ENCODE peak calls at places on chromosomes 7 and 10, in ten cellular contexts. A, R, Z, E, V, L, J, M, O and F are unnamed samples. For H4K20me1, the result is how much of the 10 kb centered on the place peaks cover.

GRCh38 chr7:33539198-33539597 is 366.1 kb upstream of the BMPER start:
- DNase-seq in V (no peak), J (no peak), Z (no peak), M (peak), A (no peak), O (no peak), R (no peak), L (no peak), E (no peak), F (no peak)

GRCh38 chr10:70656489-70656888 is 15.8 kb upstream of the ADAMTS14 start:
- DNase-seq in R (peak), M (no peak), L (peak), E (peak), V (peak), J (peak), O (no peak), Z (no peak), A (peak), F (peak)

GRCh38 chr7:98907570-98907969 is 29.2 kb downstream of the TRRAP start:
- DNase-seq in R (no peak), M (no peak), V (no peak), E (no peak), J (no peak), A (no peak), O (no peak), Z (peak), L (no peak), F (no peak)

GRCh38 chr7:21413502-21413901 is 14.4 kb upstream of the SP4 start:
- DNase-seq in Z (no peak), O (no peak), V (no peak), A (no peak), J (no peak), L (no peak), E (no peak), R (no peak), M (no peak), F (no peak)

GRCh38 chr7:54712777-54713176 is 46.2 kb downstream of the SEC61G start:
- DNase-seq in L (no peak), A (no peak), R (no peak), J (no peak), V (no peak), O (no peak), E (no peak), Z (no peak), M (no peak), F (no peak)

GRCh38 chr10:69892436-69893215 is 90.9 kb downstream of the COL13A1 start:
- DNase-seq in M (no peak), V (peak), Z (no peak), E (no peak), A (no peak), R (no peak), O (no peak), J (no peak), L (no peak), F (no peak)

GRCh38 chr10:48701139-48701901 is 16.6 kb downstream of the WDFY4 start:
- DNase-seq in L (no peak), Z (no peak), V (no peak), J (no peak), M (peak), R (no peak), A (no peak), O (no peak), E (no peak), F (no peak)

GRCh38 chr10:3516626-3517255 is 268.3 kb downstream of the KLF6 start:
- DNase-seq in V (no peak), E (no peak), J (no peak), O (no peak), R (peak), Z (no peak), M (no peak), A (no peak), L (no peak), F (peak)

GRCh38 chr7:152735443-152736004 is 24.0 kb upstream of the ACTR3B start:
- DNase-seq in O (peak), E (peak), L (peak), J (no peak), Z (no peak), A (peak), M (no peak), R (no peak), V (peak), F (peak)

GRCh38 chr7:1935176-1936005 is 265.3 kb downstream of the ELFN1 start:
- DNase-seq in L (no peak), A (no peak), O (no peak), R (no peak), J (no peak), Z (no peak), V (no peak), M (no peak), E (no peak), F (no peak)

GRCh38 chr7:134737561-134738353 is 41.7 kb upstream of the CALD1 start:
- DNase-seq in A (peak), O (no peak), L (peak), J (peak), R (peak), M (no peak), Z (no peak), V (no peak), E (peak), F (peak)

GRCh38 chr10:118002581-118002980 is 44.2 kb downstream of the RAB11FIP2 start:
- DNase-seq in L (no peak), M (no peak), R (peak), E (peak), V (no peak), O (no peak), Z (no peak), A (peak), J (no peak), F (no peak)

GRCh38 chr7:79673969-79674368 is 220.5 kb upstream of the MAGI2 start:
- DNase-seq in L (no peak), V (no peak), M (no peak), Z (no peak), O (no peak), A (no peak), J (no peak), E (no peak), R (no peak), F (no peak)

GRCh38 chr7:67487316-67487715 is 490.7 kb downstream of the TYW1 start:
- DNase-seq in M (no peak), O (no peak), L (no peak), Z (no peak), E (no peak), J (no peak), R (peak), V (no peak), A (no peak), F (no peak)

GRCh38 chr7:67489881-67490280 is 493.2 kb downstream of the TYW1 start:
- DNase-seq in E (no peak), Z (no peak), M (no peak), V (no peak), O (no peak), J (no peak), L (no peak), R (peak), A (no peak), F (no peak)

DNA sequence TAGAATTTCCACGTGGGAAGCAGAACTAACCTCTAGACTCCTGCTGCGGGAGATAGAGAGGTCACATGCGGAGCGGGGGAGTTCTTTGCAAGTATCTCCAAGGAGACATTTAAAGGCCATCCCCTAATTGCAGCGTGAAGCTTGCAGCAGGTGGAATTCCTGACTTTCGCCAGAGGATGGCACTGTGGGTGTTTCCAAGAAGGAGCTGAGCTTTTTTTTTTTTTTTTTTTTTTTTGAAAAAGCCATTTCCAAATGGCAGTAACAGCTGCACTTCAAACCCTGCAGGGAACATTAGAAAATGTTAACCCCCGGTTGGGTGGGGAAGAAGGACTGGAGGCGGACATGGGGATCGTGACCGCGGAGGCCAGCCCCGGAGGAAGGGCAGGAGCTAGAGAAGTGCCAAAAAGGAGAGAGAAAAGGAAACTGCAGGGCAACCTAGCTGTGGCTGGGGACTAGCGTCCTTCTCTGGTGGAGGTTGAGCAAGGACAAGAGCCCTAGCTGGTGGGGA is 487.7 kb downstream of the TYW1 start:
- DNase-seq in A (peak), J (peak), M (peak), Z (peak), R (peak), O (peak), E (peak), V (peak), L (peak), F (peak)
- H3K4me3 ChIP-seq in A (no peak), J (no peak), M (no peak), Z (peak), R (no peak), O (peak), E (no peak), V (peak), L (no peak), F (no peak)

DNA sequence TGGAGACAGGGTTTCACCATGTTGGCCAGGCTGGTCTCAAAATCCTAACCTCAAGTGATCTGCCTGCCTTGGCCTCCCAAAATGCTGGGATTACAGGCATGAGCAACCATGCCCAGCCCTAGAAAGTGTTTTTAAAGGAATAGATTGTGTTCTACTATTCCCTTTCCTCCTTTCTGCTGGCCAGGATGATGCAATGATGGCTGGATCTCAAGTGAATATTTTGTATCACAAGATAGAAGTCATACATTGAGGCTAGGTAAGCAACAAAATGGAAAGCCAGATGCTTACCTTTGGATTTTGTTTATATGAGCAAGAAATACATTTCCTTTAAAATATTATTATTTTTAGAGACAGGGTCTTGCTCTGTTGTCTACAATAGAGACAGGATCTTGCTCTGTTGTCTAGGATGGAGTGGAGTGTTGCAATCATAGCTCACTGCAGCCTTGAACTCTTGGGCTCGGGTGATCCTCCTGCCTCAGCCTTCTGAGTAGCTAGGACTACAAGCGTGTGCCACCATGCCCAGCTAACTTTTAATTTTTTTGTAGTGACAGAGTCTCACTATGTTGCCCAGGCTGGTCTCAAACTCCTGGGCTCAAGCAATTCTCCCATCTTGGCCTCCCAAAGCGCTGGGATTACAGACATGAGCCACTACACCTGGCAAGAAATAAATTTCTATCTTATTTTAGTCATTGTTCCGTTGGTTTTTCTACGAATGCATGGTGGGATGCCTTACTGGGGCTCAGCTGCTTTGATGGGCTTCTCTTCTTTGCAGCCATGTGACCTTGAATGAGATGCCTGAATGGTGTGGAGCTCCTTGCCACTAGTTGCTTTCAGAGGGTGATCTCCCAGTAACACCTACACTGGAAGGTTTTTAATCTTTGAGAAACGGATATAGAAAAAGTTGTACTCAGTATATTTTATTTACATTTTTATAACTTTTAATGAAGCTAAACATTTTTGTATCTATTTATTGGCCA is 5.8 kb upstream of the AEBP1 start:
- DNase-seq in E (no peak), V (no peak), R (no peak), A (no peak), O (no peak), Z (no peak), J (no peak), M (peak), L (no peak), F (no peak)
- H4K20me1 ChIP-seq in E (under half), V (under half), R (under half), A (under half), O (under half), Z (under half), J (under half), M (under half), L (under half), F (under half)

DNA sequence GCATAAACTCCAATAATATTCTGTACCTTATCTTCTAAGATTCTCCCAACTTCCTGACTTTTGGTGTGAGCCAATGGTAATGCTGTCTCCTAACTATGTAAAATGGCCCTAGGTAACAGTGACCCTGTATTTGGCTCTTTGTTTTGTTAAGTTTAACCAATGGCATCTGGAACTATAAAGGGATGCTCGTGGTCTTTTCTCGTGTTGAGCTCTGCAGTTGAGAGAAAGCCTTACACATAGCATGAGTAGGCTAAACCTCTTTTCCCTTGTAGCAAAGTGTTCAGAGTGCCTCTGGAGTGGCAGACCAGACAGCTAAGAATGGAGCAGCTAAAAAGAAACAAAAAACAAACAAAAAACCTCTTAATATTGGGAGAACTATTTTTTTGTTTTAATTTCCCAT is 5.2 kb downstream of the TES start:
- DNase-seq in O (no peak), V (no peak), A (no peak), M (no peak), L (no peak), J (no peak), E (no peak), Z (no peak), R (no peak), F (no peak)
- H3K4me3 ChIP-seq in O (no peak), V (no peak), A (no peak), M (no peak), L (no peak), J (no peak), E (no peak), Z (no peak), R (no peak), F (no peak)

GRCh38 chr7:4684826-4685225 is 2.7 kb downstream of the FOXK1 start:
- DNase-seq in M (no peak), A (no peak), Z (no peak), O (no peak), V (no peak), L (no peak), R (no peak), E (no peak), J (no peak), F (no peak)

GRCh38 chr7:4689151-4689550 is 7.1 kb downstream of the FOXK1 start:
- DNase-seq in R (no peak), L (no peak), A (peak), J (no peak), Z (no peak), M (no peak), E (no peak), V (no peak), O (no peak), F (no peak)

GRCh38 chr7:4689668-4690067 is 7.6 kb downstream of the FOXK1 start:
- DNase-seq in Z (no peak), V (no peak), O (no peak), E (no peak), J (no peak), A (no peak), L (no peak), M (no peak), R (peak), F (no peak)

GRCh38 chr7:4690953-4691856 is 9.1 kb downstream of the FOXK1 start:
- DNase-seq in Z (no peak), V (peak), O (no peak), R (peak), A (no peak), J (no peak), E (no peak), L (no peak), M (no peak), F (no peak)

GRCh38 chr7:4687956-4688355 is 5.9 kb downstream of the FOXK1 start:
- DNase-seq in A (no peak), V (no peak), Z (no peak), O (no peak), E (no peak), M (no peak), L (no peak), J (no peak), R (no peak), F (no peak)
- H4K20me1 ChIP-seq in A (under half), V (under half), Z (half or more), O (half or more), E (half or more), M (under half), L (half or more), J (half or more), R (under half), F (under half)

DNA sequence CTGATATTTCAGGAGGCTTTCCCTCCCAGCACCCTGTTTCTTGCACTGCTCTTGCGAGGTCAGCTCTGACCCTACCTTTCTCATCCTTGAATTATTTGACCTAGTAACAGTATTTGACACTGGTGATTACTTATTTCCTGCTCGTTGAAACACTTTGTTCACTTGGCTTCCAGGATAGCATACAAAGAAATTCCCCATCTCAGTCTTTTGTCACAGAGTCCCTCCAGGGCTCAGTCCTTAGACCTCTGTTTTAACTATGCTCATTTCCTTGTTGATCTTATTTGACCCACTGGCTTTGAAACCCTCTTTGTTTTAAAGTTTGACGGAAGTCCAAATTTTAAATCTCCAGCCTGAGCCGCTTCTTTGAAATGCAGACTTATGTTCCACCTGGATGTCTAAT is 29.9 kb downstream of the BMPR1A start:
- DNase-seq in E (no peak), J (no peak), R (no peak), Z (peak), V (no peak), L (no peak), M (no peak), O (no peak), A (no peak), F (no peak)
- H3K4me3 ChIP-seq in E (no peak), J (no peak), R (no peak), Z (no peak), V (no peak), L (no peak), M (no peak), O (no peak), A (no peak), F (no peak)

GRCh38 chr7:157007470-157008066 is 2.9 kb downstream of the MNX1 start:
- DNase-seq in J (no peak), A (no peak), E (no peak), Z (peak), V (peak), L (no peak), R (no peak), O (no peak), M (no peak), F (no peak)
- H4K20me1 ChIP-seq in J (under half), A (under half), E (under half), Z (half or more), V (under half), L (under half), R (under half), O (under half), M (under half), F (under half)

GRCh38 chr10:101780818-101781654 is 2.2 kb downstream of the NPM3 start:
- DNase-seq in R (peak), Z (peak), M (peak), O (peak), A (peak), J (no peak), L (peak), V (peak), E (peak), F (peak)
- H3K4me3 ChIP-seq in R (no peak), Z (no peak), M (peak), O (no peak), A (no peak), J (no peak), L (no peak), V (no peak), E (no peak), F (no peak)